ENCODE peak calls at places on chromosomes 16 and 17, in eight cellular contexts. S is GM12878, E is stomach, R is left ventricle myocardium inferior, F is pancreas, W is ascending aorta, T is upper lobe of right lung, M is H1. B is an unnamed sample. For H3K4me1 and H3K27me3, the result is how much of the 10 kb centered on the place peaks cover.

GRCh38 chr16:24846548-24847357 is 990 bp downstream of the SLC5A11 start:
- DNase-seq in R (no peak), E (no peak), W (no peak), T (no peak), M (no peak), S (no peak), F (no peak), B (no peak)

GRCh38 chr17:4588391-4588790 is 4.1 kb downstream of the SMTNL2 start:
- DNase-seq in T (peak), F (no peak), S (no peak), M (no peak), R (peak), W (no peak), E (no peak), B (no peak)

GRCh38 chr17:37701424-37702020 is 43.3 kb downstream of the HNF1B start:
- DNase-seq in M (no peak), S (peak), R (no peak), E (peak), T (peak), W (no peak), F (peak), B (peak)

GRCh38 chr17:66018786-66019185 is 173.1 kb downstream of the CEP112 start:
- DNase-seq in S (no peak), M (no peak), E (no peak), F (no peak), T (no peak), R (no peak), W (no peak), B (no peak)

GRCh38 chr16:64952177-64952576 is 169.7 kb downstream of the CDH11 start:
- DNase-seq in M (no peak), E (no peak), F (no peak), R (no peak), W (no peak), T (no peak), S (no peak), B (no peak)

GRCh38 chr16:56944954-56945839 is 13.3 kb downstream of the HERPUD1 start:
- DNase-seq in S (peak), T (no peak), F (peak), R (no peak), E (no peak), W (no peak), M (no peak), B (no peak)

GRCh38 chr16:69105501-69106361 is at the start of gene HAS3:
- DNase-seq in M (peak), F (peak), E (peak), T (peak), R (peak), S (no peak), W (no peak), B (no peak)

GRCh38 chr17:40363480-40363838 is 1.1 kb downstream of the GJD3 start:
- DNase-seq in S (no peak), E (no peak), M (no peak), F (no peak), T (peak), W (no peak), R (no peak), B (no peak)

GRCh38 chr17:78514521-78514920 is 62.7 kb downstream of the DNAH17 start:
- DNase-seq in S (no peak), M (no peak), E (no peak), W (no peak), F (no peak), T (no peak), R (no peak), B (no peak)

GRCh38 chr17:42281571-42282096 is 5.4 kb upstream of the STAT5B start:
- DNase-seq in E (peak), R (no peak), W (no peak), M (no peak), T (peak), S (no peak), F (peak), B (no peak)

GRCh38 chr16:68995011-68995504 is 110.4 kb upstream of the HAS3 start:
- DNase-seq in F (no peak), R (no peak), W (no peak), T (no peak), M (peak), S (no peak), E (no peak), B (no peak)

GRCh38 chr16:30649725-30650368 is 913 bp upstream of the PRR14 start:
- DNase-seq in W (peak), T (peak), E (no peak), M (no peak), S (no peak), F (no peak), R (no peak), B (no peak)

GRCh38 chr16:82092711-82093110 is 57.7 kb downstream of the HSD17B2 start:
- DNase-seq in S (no peak), W (no peak), F (no peak), M (no peak), T (no peak), R (no peak), E (no peak), B (no peak)

GRCh38 chr17:10309003-10309974 is 63.5 kb downstream of the MYH13 start:
- DNase-seq in M (no peak), S (no peak), F (no peak), W (no peak), T (no peak), E (no peak), R (no peak), B (no peak)

GRCh38 chr17:49038544-49038943 is 41.4 kb downstream of the IGF2BP1 start:
- DNase-seq in R (no peak), F (no peak), W (no peak), S (no peak), E (no peak), M (no peak), T (no peak), B (no peak)

GRCh38 chr17:49513616-49514373 is 18.7 kb downstream of the NGFR start:
- DNase-seq in E (no peak), T (peak), S (no peak), M (no peak), F (no peak), R (peak), W (no peak), B (no peak)

GRCh38 chr16:85524630-85525463 is 88.3 kb upstream of the GSE1 start:
- DNase-seq in F (no peak), E (peak), T (peak), M (no peak), R (no peak), W (peak), S (no peak), B (no peak)

GRCh38 chr17:2214887-2215615 is 88.5 kb downstream of the SMG6 start:
- DNase-seq in T (no peak), E (no peak), W (peak), M (no peak), S (no peak), F (no peak), R (peak), B (no peak)

GRCh38 chr16:8859913-8860881 is 8.6 kb downstream of the CARHSP1 start:
- DNase-seq in M (no peak), E (peak), R (peak), S (no peak), F (no peak), T (no peak), W (no peak), B (no peak)

GRCh38 chr16:51343411-51343810 is 192.3 kb upstream of the SALL1 start:
- DNase-seq in T (no peak), F (no peak), R (no peak), S (no peak), E (no peak), M (no peak), W (no peak), B (no peak)

GRCh38 chr16:57377080-57377841 is 5.0 kb downstream of the CX3CL1 start:
- DNase-seq in F (no peak), S (peak), W (no peak), T (no peak), M (no peak), E (no peak), R (no peak), B (no peak)

GRCh38 chr16:83969771-83970429 is 1.9 kb downstream of the NECAB2 start:
- DNase-seq in R (peak), M (no peak), S (no peak), F (no peak), W (no peak), E (no peak), T (no peak), B (no peak)

GRCh38 chr16:57616241-57616640 is 12.2 kb upstream of the ADGRG1 start:
- DNase-seq in M (no peak), E (peak), F (peak), T (peak), R (no peak), S (no peak), W (peak), B (no peak)

GRCh38 chr17:27554152-27554551 is 76.8 kb upstream of the LGALS9 start:
- DNase-seq in W (no peak), S (no peak), M (no peak), R (no peak), E (no peak), T (no peak), F (no peak), B (no peak)

GRCh38 chr17:48023408-48024148 is 14.0 kb downstream of the COPZ2 start:
- DNase-seq in R (peak), M (peak), F (peak), W (peak), S (no peak), T (peak), E (peak), B (peak)

GRCh38 chr17:48293319-48294192 is 136.5 kb downstream of the SKAP1 start:
- DNase-seq in T (no peak), M (no peak), E (no peak), S (no peak), W (no peak), R (no peak), F (no peak), B (no peak)

GRCh38 chr17:50745631-50746030 is 21.7 kb downstream of the ANKRD40CL start:
- DNase-seq in F (no peak), S (no peak), W (no peak), E (no peak), M (no peak), R (no peak), T (no peak), B (no peak)

GRCh38 chr16:67236551-67237395 is 9.8 kb downstream of the TMEM208 start:
- DNase-seq in E (no peak), W (no peak), F (no peak), T (peak), S (no peak), R (no peak), M (peak), B (peak)

GRCh38 chr16:70377782-70378181 is 31.1 kb downstream of the DDX19A start:
- DNase-seq in S (no peak), W (no peak), F (no peak), R (no peak), E (no peak), T (no peak), M (no peak), B (no peak)

GRCh38 chr16:49466529-49466831 is 92.9 kb downstream of the C16orf78 start:
- DNase-seq in R (no peak), T (no peak), W (no peak), E (peak), S (no peak), F (no peak), M (no peak), B (no peak)

GRCh38 chr17:1959871-1960569 is 65.1 kb downstream of the RTN4RL1 start:
- DNase-seq in T (no peak), W (no peak), E (no peak), M (no peak), F (no peak), R (no peak), S (no peak), B (no peak)

GRCh38 chr16:28136751-28137434 is 73.4 kb upstream of the GSG1L start:
- DNase-seq in W (no peak), M (no peak), F (no peak), R (no peak), T (no peak), E (no peak), S (no peak), B (peak)

GRCh38 chr16:55444754-55445485 is 34.1 kb upstream of the MMP2 start:
- DNase-seq in W (no peak), S (peak), F (no peak), T (peak), R (peak), M (no peak), E (no peak), B (no peak)

GRCh38 chr17:26792486-26792885 is 501.4 kb upstream of the WSB1 start:
- DNase-seq in R (no peak), M (peak), E (no peak), W (no peak), T (no peak), F (no peak), S (peak), B (no peak)

GRCh38 chr17:50630524-50631194 is 4.0 kb upstream of the ABCC3 start:
- DNase-seq in S (no peak), T (peak), W (no peak), F (peak), R (no peak), E (peak), M (no peak), B (peak)

GRCh38 chr17:57918017-57918895 is 37.0 kb downstream of the CUEDC1 start:
- DNase-seq in R (no peak), E (no peak), M (no peak), S (no peak), F (no peak), W (no peak), T (no peak), B (no peak)
- H3K4me1 ChIP-seq in R (half or more), E (half or more), M (under half), S (under half), F (under half), W (under half), T (half or more), B (under half)

DNA sequence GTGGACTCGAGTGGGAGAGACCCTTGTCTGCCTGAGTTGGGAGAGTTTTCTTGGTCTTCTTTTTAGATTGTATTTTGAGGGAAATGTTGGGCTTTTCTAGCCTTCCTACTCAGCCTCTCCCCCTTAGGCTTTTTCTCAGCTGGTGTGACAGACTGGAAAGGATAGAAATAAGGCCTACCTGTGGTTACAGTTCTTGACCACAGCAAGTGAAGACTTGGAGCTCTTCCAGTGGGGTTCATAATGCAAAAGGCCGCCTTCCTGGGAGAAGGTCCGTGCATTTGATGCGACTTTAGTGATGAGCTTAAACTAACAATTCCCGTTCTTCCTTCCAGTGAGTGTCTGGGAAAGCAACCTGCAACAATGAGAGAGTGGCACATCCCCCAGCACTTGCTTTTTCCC is 56.8 kb downstream of the B9D1 start:
- DNase-seq in S (no peak), W (no peak), T (no peak), R (no peak), F (no peak), M (no peak), E (no peak), B (no peak)
- H3K27me3 ChIP-seq in S (under half), W (under half), T (under half), R (under half), F (under half), M (under half), E (under half), B (under half)

DNA sequence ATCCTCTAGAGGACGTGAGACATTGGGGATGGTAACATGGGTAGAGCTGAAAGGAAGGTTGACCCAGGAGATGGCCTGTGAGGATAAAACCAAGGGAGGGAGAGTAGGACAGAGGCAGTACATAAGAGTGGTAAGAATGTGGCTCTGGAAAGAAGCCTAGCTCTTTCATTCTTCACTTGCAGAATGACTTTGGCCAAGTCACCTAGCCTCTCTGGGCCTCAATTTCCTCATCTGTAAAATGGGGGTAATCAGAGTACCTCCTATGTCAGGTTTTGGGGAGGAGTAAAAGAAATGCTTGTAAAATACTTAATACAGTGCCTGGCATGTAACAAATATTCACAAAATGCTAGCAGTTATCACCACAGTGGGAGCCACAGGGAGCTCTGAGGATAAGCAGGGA is 6.9 kb downstream of the KDM6B start:
- DNase-seq in S (no peak), F (no peak), T (no peak), M (no peak), R (no peak), E (no peak), W (no peak), B (no peak)
- H3K4me3 ChIP-seq in S (peak), F (no peak), T (peak), M (peak), R (peak), E (peak), W (peak), B (peak)

GRCh38 chr17:80908776-80909175 is 82.9 kb upstream of the CHMP6 start:
- DNase-seq in R (no peak), E (no peak), M (no peak), S (no peak), W (no peak), F (no peak), T (no peak), B (no peak)

GRCh38 chr17:80909635-80910034 is 82.0 kb upstream of the CHMP6 start:
- DNase-seq in S (no peak), W (no peak), E (no peak), T (no peak), F (no peak), M (no peak), R (no peak), B (no peak)

GRCh38 chr17:80907281-80907680 is 84.4 kb upstream of the CHMP6 start:
- DNase-seq in F (no peak), E (no peak), T (no peak), S (no peak), M (no peak), W (no peak), R (no peak), B (no peak)

GRCh38 chr17:80906364-80907259 is 85.0 kb upstream of the CHMP6 start:
- DNase-seq in T (no peak), S (no peak), F (no peak), W (no peak), R (no peak), E (no peak), M (no peak), B (no peak)

GRCh38 chr17:80908206-80908605 is 83.4 kb upstream of the CHMP6 start:
- DNase-seq in E (no peak), R (no peak), M (no peak), S (no peak), W (no peak), T (no peak), F (no peak), B (no peak)
- H3K4me1 ChIP-seq in E (under half), R (under half), M (under half), S (under half), W (under half), T (under half), F (under half), B (under half)

DNA sequence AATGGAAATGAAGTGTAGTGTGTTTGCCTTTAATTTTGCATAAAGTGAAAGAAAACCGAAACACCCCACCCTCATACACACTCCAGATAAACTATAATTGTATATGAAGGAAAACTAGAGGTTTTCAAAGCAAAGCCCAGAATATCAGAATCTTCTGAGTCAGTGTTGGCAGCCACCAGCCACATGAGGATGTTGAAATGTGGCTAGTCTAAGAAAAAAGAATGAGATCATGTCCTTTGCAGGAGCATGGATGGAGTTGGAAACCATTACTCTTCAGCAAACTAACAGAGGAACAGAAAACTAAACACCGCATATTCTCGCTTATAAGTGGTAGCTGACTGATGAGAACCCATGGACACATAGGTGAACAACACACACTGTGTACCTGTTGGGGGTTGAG is 33.2 kb upstream of the MON1B start:
- DNase-seq in F (no peak), S (no peak), W (no peak), R (no peak), E (no peak), M (no peak), T (no peak), B (no peak)
- H3K27me3 ChIP-seq in F (under half), S (under half), W (under half), R (under half), E (under half), M (under half), T (under half), B (under half)

GRCh38 chr16:10123141-10123540 is 59.1 kb downstream of the GRIN2A start:
- DNase-seq in F (no peak), W (peak), R (no peak), E (no peak), T (no peak), M (no peak), S (no peak), B (no peak)
- H3K4me3 ChIP-seq in F (no peak), W (peak), R (no peak), E (no peak), T (no peak), M (no peak), S (no peak), B (no peak)

GRCh38 chr17:44540246-44541084 is 16.8 kb upstream of the FZD2 start:
- DNase-seq in T (no peak), F (no peak), S (no peak), M (no peak), R (no peak), W (no peak), E (no peak), B (no peak)

GRCh38 chr17:44546711-44547606 is 10.3 kb upstream of the FZD2 start:
- DNase-seq in W (no peak), E (no peak), S (no peak), F (no peak), T (no peak), R (no peak), M (no peak), B (no peak)

GRCh38 chr17:44541884-44542581 is 15.3 kb upstream of the FZD2 start:
- DNase-seq in M (no peak), T (no peak), W (no peak), F (no peak), E (no peak), S (no peak), R (no peak), B (no peak)

GRCh38 chr17:44543213-44543904 is 13.9 kb upstream of the FZD2 start:
- DNase-seq in T (no peak), S (no peak), R (no peak), M (peak), F (no peak), W (no peak), E (no peak), B (no peak)

GRCh38 chr17:44543905-44544523 is 13.3 kb upstream of the FZD2 start:
- DNase-seq in W (no peak), M (no peak), S (no peak), E (no peak), F (no peak), R (no peak), T (no peak), B (no peak)
- H3K4me1 ChIP-seq in W (under half), M (half or more), S (under half), E (under half), F (under half), R (under half), T (under half), B (under half)

GRCh38 chr16:63943568-63943967 is 1178.3 kb downstream of the CDH11 start:
- DNase-seq in F (no peak), S (no peak), T (no peak), W (no peak), R (no peak), E (no peak), M (no peak), B (no peak)

GRCh38 chr16:63933841-63934240 is 1188.0 kb downstream of the CDH11 start:
- DNase-seq in S (no peak), F (no peak), M (no peak), R (no peak), W (no peak), T (no peak), E (no peak), B (no peak)

GRCh38 chr16:63938661-63939060 is 1183.2 kb downstream of the CDH11 start:
- DNase-seq in R (no peak), F (no peak), M (no peak), S (no peak), E (no peak), T (no peak), W (no peak), B (no peak)
- H3K27me3 ChIP-seq in R (under half), F (under half), M (under half), S (under half), E (under half), T (under half), W (under half), B (under half)